ENCODE peak calls at places on chromosomes 5 and 9, in ten cellular contexts. One of them, this sample, is unnamed.

GRCh38 chr5:5816960-5817359 is 394.5 kb downstream of the ICE1 start:
- DNase-seq in fibroblast of mammary gland: no peak
- DNase-seq in AG04450: no peak
- DNase-seq in dorsolateral prefrontal cortex: no peak
- DNase-seq in BJ: no peak
- DNase-seq in AG04449: no peak
- DNase-seq in choroid plexus epithelial cell: no peak
- DNase-seq in GM06990: no peak
- DNase-seq in cardiac muscle cell: no peak
- DNase-seq in kidney epithelial cell: no peak
- DNase-seq in this sample: no peak

GRCh38 chr9:70945301-70945700 is 176.1 kb downstream of the TRPM3 start:
- DNase-seq in fibroblast of mammary gland: peak
- DNase-seq in AG04450: no peak
- DNase-seq in dorsolateral prefrontal cortex: no peak
- DNase-seq in BJ: no peak
- DNase-seq in AG04449: no peak
- DNase-seq in choroid plexus epithelial cell: peak
- DNase-seq in GM06990: no peak
- DNase-seq in cardiac muscle cell: no peak
- DNase-seq in kidney epithelial cell: no peak
- DNase-seq in this sample: peak

GRCh38 chr9:85743290-85744128 is 1.8 kb upstream of the AGTPBP1 start:
- DNase-seq in fibroblast of mammary gland: peak
- DNase-seq in AG04450: peak
- DNase-seq in dorsolateral prefrontal cortex: no peak
- DNase-seq in BJ: no peak
- DNase-seq in AG04449: peak
- DNase-seq in choroid plexus epithelial cell: peak
- DNase-seq in GM06990: no peak
- DNase-seq in cardiac muscle cell: peak
- DNase-seq in kidney epithelial cell: peak
- DNase-seq in this sample: peak

GRCh38 chr9:21777701-21778100 is 24.7 kb upstream of the MTAP start:
- DNase-seq in fibroblast of mammary gland: peak
- DNase-seq in AG04450: peak
- DNase-seq in dorsolateral prefrontal cortex: no peak
- DNase-seq in BJ: peak
- DNase-seq in AG04449: peak
- DNase-seq in choroid plexus epithelial cell: peak
- DNase-seq in GM06990: no peak
- DNase-seq in cardiac muscle cell: peak
- DNase-seq in kidney epithelial cell: no peak
- DNase-seq in this sample: peak

GRCh38 chr9:127971357-127972315 is 9.2 kb downstream of the EEIG1 start:
- DNase-seq in fibroblast of mammary gland: no peak
- DNase-seq in AG04450: no peak
- DNase-seq in dorsolateral prefrontal cortex: peak
- DNase-seq in BJ: no peak
- DNase-seq in AG04449: no peak
- DNase-seq in choroid plexus epithelial cell: peak
- DNase-seq in GM06990: no peak
- DNase-seq in cardiac muscle cell: no peak
- DNase-seq in kidney epithelial cell: no peak
- DNase-seq in this sample: no peak

GRCh38 chr5:173201636-173202265 is 33.3 kb downstream of the NKX2-5 start:
- DNase-seq in fibroblast of mammary gland: peak
- DNase-seq in AG04450: peak
- DNase-seq in dorsolateral prefrontal cortex: no peak
- DNase-seq in BJ: peak
- DNase-seq in AG04449: peak
- DNase-seq in choroid plexus epithelial cell: peak
- DNase-seq in GM06990: no peak
- DNase-seq in cardiac muscle cell: peak
- DNase-seq in kidney epithelial cell: peak
- DNase-seq in this sample: peak

GRCh38 chr5:89301572-89302025 is 418.6 kb upstream of the MEF2C start:
- DNase-seq in fibroblast of mammary gland: no peak
- DNase-seq in AG04450: no peak
- DNase-seq in dorsolateral prefrontal cortex: no peak
- DNase-seq in BJ: no peak
- DNase-seq in AG04449: no peak
- DNase-seq in choroid plexus epithelial cell: no peak
- DNase-seq in GM06990: peak
- DNase-seq in cardiac muscle cell: no peak
- DNase-seq in kidney epithelial cell: no peak
- DNase-seq in this sample: no peak

GRCh38 chr9:89668216-89668867 is 63.5 kb downstream of the GADD45G start:
- DNase-seq in fibroblast of mammary gland: no peak
- DNase-seq in AG04450: no peak
- DNase-seq in dorsolateral prefrontal cortex: no peak
- DNase-seq in BJ: no peak
- DNase-seq in AG04449: no peak
- DNase-seq in choroid plexus epithelial cell: no peak
- DNase-seq in GM06990: no peak
- DNase-seq in cardiac muscle cell: no peak
- DNase-seq in kidney epithelial cell: no peak
- DNase-seq in this sample: no peak

GRCh38 chr5:84255318-84255717 is 129.4 kb downstream of the EDIL3 start:
- DNase-seq in fibroblast of mammary gland: peak
- DNase-seq in AG04450: no peak
- DNase-seq in dorsolateral prefrontal cortex: no peak
- DNase-seq in BJ: no peak
- DNase-seq in AG04449: no peak
- DNase-seq in choroid plexus epithelial cell: peak
- DNase-seq in GM06990: no peak
- DNase-seq in cardiac muscle cell: peak
- DNase-seq in kidney epithelial cell: no peak
- DNase-seq in this sample: peak

DNA sequence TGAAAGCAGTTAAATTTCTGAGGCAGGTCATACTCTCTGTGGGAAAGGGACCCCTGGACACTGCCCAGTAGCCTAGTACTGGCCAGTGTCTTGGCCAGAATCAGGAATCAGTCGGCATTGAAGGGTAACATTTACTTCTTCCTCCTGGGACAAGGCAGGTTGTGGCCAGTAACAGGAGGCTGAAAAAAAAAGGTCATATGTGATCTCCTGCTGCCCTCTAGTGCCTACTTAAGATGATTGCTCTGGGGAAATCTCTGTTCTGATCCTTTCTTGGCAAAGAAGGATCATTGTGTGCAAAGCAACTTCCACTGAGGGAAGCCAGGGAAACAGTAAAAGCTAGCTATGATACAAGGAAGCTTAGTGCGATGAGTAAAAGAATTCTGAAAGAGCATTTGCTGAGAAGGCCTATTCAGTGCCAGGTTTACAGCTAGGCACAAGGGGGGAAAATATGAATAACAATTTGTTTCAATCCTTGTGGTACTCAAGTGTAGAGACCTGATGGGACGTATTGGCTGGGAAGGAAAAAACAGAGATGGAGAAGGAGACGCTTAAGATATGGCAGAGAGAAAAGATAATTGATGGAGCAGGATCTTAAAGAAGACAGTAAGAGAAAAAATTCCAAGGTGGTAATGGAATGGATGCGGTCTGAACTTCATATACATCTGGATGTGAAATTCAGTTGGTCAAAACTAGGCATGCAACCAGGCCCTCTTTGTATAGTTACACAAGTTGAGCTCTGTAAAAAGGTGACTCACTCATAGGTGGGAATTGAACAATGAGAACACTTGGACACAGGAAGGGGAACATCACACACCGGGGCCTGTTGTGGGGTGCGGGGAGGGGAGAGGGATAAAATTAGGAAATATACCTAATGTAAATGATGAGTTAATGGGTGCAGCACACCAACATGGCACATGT is 25.8 kb upstream of the TRIM32 start:
- DNase-seq in fibroblast of mammary gland: peak
- DNase-seq in AG04450: peak
- DNase-seq in dorsolateral prefrontal cortex: no peak
- DNase-seq in BJ: peak
- DNase-seq in AG04449: peak
- DNase-seq in choroid plexus epithelial cell: peak
- DNase-seq in GM06990: peak
- DNase-seq in cardiac muscle cell: peak
- DNase-seq in kidney epithelial cell: peak
- DNase-seq in this sample: peak
- TF ChIP-seq CTCF in fibroblast of mammary gland: peak
- TF ChIP-seq CTCF in AG04450: peak
- TF ChIP-seq CTCF in dorsolateral prefrontal cortex: peak
- TF ChIP-seq CTCF in BJ: peak
- TF ChIP-seq CTCF in AG04449: peak
- TF ChIP-seq CTCF in choroid plexus epithelial cell: peak
- TF ChIP-seq CTCF in GM06990: peak
- TF ChIP-seq CTCF in cardiac muscle cell: peak
- TF ChIP-seq CTCF in kidney epithelial cell: peak
- TF ChIP-seq CTCF in this sample: peak

DNA sequence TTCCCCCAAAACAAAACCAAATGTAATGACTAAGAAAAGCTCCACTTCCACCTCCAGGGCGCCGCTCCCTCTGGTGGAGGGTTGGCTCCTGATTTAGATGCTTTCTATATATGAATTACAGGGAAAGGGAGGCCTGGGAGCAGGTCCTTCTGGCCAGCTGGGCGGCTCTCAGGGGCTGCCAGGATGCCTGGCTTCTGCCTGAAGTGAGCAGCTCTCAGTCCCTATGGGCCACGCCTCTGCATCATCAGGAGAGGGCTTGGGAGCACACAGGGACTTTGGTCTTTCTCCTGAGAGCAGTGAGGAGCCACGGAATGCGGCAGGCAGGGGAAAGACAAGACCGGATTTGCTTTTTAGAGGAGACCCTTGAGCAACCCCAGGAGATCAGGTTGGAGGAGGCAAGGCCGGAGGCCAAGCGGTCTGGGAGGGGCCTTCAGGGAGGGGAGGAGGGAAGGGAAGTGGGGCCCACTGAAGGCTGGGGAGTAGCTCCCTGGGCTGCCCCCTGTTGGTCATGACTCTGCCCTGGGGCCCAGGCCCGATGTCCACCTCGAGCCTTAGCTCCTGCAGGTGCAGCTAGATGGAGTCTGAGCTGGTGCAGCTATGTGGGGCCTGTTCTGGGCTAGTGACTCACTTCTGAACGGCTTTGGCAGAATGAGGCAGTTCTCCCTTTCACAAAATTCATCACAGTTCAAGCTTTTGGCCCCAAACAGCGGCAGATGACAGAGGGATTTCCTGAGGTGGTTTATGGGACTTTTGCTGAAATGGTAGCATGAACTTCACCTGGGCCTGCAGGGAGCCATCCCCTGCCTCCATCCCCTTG is 11.3 kb upstream of the GRHPR start:
- DNase-seq in fibroblast of mammary gland: no peak
- DNase-seq in AG04450: no peak
- DNase-seq in dorsolateral prefrontal cortex: no peak
- DNase-seq in BJ: no peak
- DNase-seq in AG04449: no peak
- DNase-seq in choroid plexus epithelial cell: peak
- DNase-seq in GM06990: peak
- DNase-seq in cardiac muscle cell: peak
- DNase-seq in kidney epithelial cell: no peak
- DNase-seq in this sample: no peak
- H3K4me3 ChIP-seq in fibroblast of mammary gland: no peak
- H3K4me3 ChIP-seq in AG04450: no peak
- H3K4me3 ChIP-seq in dorsolateral prefrontal cortex: no peak
- H3K4me3 ChIP-seq in BJ: no peak
- H3K4me3 ChIP-seq in AG04449: no peak
- H3K4me3 ChIP-seq in choroid plexus epithelial cell: no peak
- H3K4me3 ChIP-seq in GM06990: no peak
- H3K4me3 ChIP-seq in cardiac muscle cell: no peak
- H3K4me3 ChIP-seq in kidney epithelial cell: no peak
- H3K4me3 ChIP-seq in this sample: no peak

GRCh38 chr9:18163146-18163545 is 310.8 kb upstream of the ADAMTSL1 start:
- DNase-seq in fibroblast of mammary gland: no peak
- DNase-seq in AG04450: no peak
- DNase-seq in dorsolateral prefrontal cortex: no peak
- DNase-seq in BJ: no peak
- DNase-seq in AG04449: no peak
- DNase-seq in choroid plexus epithelial cell: no peak
- DNase-seq in GM06990: no peak
- DNase-seq in cardiac muscle cell: no peak
- DNase-seq in kidney epithelial cell: no peak
- DNase-seq in this sample: no peak

DNA sequence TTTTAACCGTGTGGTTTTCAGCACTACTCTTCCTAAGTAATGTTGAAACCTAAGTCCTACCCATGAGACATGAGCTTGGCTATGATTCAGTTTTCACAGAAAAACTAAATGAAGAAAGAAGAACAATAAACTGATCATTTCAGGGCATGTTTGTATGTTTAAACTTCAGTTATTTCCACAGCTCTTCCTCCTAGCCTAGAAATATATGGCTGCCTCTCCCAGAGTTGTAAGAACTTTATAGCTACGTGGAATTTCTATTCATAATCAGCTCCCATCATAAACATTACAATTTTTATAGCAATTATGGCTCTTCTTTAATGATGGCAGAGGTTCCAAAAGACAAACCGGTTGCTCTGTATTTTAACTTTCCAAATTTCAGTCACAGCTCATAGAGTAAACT is 314.7 kb upstream of the ADAMTSL1 start:
- DNase-seq in fibroblast of mammary gland: no peak
- DNase-seq in AG04450: no peak
- DNase-seq in dorsolateral prefrontal cortex: no peak
- DNase-seq in BJ: no peak
- DNase-seq in AG04449: no peak
- DNase-seq in choroid plexus epithelial cell: no peak
- DNase-seq in GM06990: no peak
- DNase-seq in cardiac muscle cell: no peak
- DNase-seq in kidney epithelial cell: no peak
- DNase-seq in this sample: no peak
- TF ChIP-seq CTCF in fibroblast of mammary gland: no peak
- TF ChIP-seq CTCF in AG04450: no peak
- TF ChIP-seq CTCF in dorsolateral prefrontal cortex: no peak
- TF ChIP-seq CTCF in BJ: no peak
- TF ChIP-seq CTCF in AG04449: no peak
- TF ChIP-seq CTCF in choroid plexus epithelial cell: no peak
- TF ChIP-seq CTCF in GM06990: no peak
- TF ChIP-seq CTCF in cardiac muscle cell: no peak
- TF ChIP-seq CTCF in kidney epithelial cell: no peak
- TF ChIP-seq CTCF in this sample: no peak

DNA sequence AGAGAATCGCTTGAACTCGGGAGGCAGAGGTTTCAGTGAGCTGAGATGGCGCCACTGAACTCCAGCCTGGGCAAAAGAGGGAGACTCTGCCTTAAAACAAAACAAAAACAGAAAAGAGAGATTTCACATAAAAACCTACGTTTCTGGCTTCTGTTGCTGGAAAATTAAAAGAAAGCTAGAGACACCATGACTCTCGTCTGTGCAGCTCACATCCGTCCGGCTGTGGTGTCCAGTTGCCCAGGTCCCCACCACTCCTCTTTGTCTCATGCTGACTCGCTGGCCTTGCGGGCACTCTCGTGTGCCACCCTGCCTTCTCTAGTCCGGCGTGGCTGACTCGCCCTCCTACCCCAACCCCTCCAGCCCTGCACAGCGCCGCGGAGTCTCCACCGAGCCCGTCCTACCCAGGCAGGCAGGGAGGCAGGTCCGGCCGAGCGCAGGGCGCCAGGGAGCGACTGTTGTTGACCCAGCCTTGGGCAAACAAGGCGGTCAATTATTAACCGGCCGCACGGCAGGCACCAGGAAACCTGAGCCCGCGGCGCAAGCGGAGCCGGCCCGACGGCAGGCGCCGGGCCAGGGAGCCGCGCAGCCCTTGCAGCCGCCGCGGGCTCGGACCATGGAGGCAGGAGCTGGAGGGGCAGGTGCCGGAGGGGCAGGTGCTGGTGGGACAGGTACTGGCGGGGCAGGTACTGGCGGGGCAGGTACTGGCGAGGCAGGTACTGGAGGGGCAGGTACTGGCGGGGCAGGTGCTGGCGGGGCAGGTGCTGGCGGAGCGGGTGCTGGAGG is at the start of gene PRRT1B:
- DNase-seq in fibroblast of mammary gland: no peak
- DNase-seq in AG04450: no peak
- DNase-seq in dorsolateral prefrontal cortex: no peak
- DNase-seq in BJ: no peak
- DNase-seq in AG04449: no peak
- DNase-seq in choroid plexus epithelial cell: peak
- DNase-seq in GM06990: no peak
- DNase-seq in cardiac muscle cell: no peak
- DNase-seq in kidney epithelial cell: no peak
- DNase-seq in this sample: no peak
- H3K4me3 ChIP-seq in fibroblast of mammary gland: no peak
- H3K4me3 ChIP-seq in AG04450: no peak
- H3K4me3 ChIP-seq in dorsolateral prefrontal cortex: no peak
- H3K4me3 ChIP-seq in BJ: no peak
- H3K4me3 ChIP-seq in AG04449: no peak
- H3K4me3 ChIP-seq in choroid plexus epithelial cell: no peak
- H3K4me3 ChIP-seq in GM06990: no peak
- H3K4me3 ChIP-seq in cardiac muscle cell: peak
- H3K4me3 ChIP-seq in kidney epithelial cell: no peak
- H3K4me3 ChIP-seq in this sample: no peak

This sample was measured in astrocyte of the spinal cord.